ENCODE peak calls at places on chromosome 6, in seven cellular contexts. A, G, I, O, Y, L and B are unnamed samples.

GRCh38 chr6:167485186-167485978 is 160.5 kb downstream of the TTLL2 start:
- DNase-seq in G (peak; percentile 1), A (no peak), Y (peak; percentile 14), O (peak; percentile 25), L (no peak), I (peak; percentile 12), B (no peak)

GRCh38 chr6:75409286-75409685 is 84.3 kb downstream of the FILIP1 start:
- DNase-seq in G (peak; percentile 64), Y (peak; percentile 49), A (no peak), L (no peak), I (no peak), O (no peak), B (no peak)

GRCh38 chr6:137240168-137240567 is 21.0 kb upstream of the IFNGR1 start:
- DNase-seq in A (peak; percentile 79), G (peak; percentile 56), L (no peak), I (no peak), O (peak; percentile 98), Y (peak; percentile 98), B (no peak)

GRCh38 chr6:22413681-22414305 is 117.0 kb upstream of the PRL start:
- DNase-seq in A (no peak), I (no peak), Y (peak; percentile 53), L (no peak), O (peak; percentile 57), G (peak; percentile 69), B (no peak)

GRCh38 chr6:7433211-7433610 is 43.6 kb downstream of the RIOK1 start:
- DNase-seq in O (no peak), I (no peak), L (no peak), Y (no peak), G (no peak), A (no peak), B (no peak)

GRCh38 chr6:26550250-26550993 is 12.3 kb downstream of the HMGN4 start:
- DNase-seq in O (peak; percentile 64), A (no peak), Y (peak; percentile 57), G (peak; percentile 21), I (peak; percentile 57), L (peak; percentile 41), B (peak; percentile 68)

GRCh38 chr6:25050356-25050755 is 114.6 kb upstream of the RIPOR2 start:
- DNase-seq in A (no peak), Y (peak; percentile 86), G (peak; percentile 90), I (peak; percentile 39), O (peak; percentile 41), L (peak; percentile 53), B (no peak)

GRCh38 chr6:72500669-72501068 is 121.2 kb upstream of the KCNQ5 start:
- DNase-seq in L (no peak), Y (no peak), O (no peak), A (no peak), I (no peak), G (no peak), B (no peak)

GRCh38 chr6:3251462-3252314 is 7.1 kb upstream of the PSMG4 start:
- DNase-seq in I (peak; percentile 83), Y (peak; percentile 77), A (peak; percentile 81), L (peak; percentile 84), O (peak; percentile 82), G (peak; percentile 55), B (peak; percentile 88)

GRCh38 chr6:60687085-60687484 is 1598.9 kb downstream of the KHDRBS2 start:
- DNase-seq in L (no peak), O (no peak), I (no peak), A (no peak), Y (no peak), G (no peak), B (no peak)

GRCh38 chr6:145318952-145319351 is 416.4 kb downstream of the EPM2A start:
- DNase-seq in L (no peak), Y (no peak), A (no peak), G (no peak), I (no peak), O (no peak), B (no peak)

GRCh38 chr6:155181498-155181897 is 82.3 kb upstream of the CLDN20 start:
- DNase-seq in I (peak; percentile 68), Y (no peak), G (no peak), O (no peak), A (no peak), L (no peak), B (peak; percentile 57)

GRCh38 chr6:116741571-116741970 is 23.9 kb downstream of the FAM162B start:
- DNase-seq in O (no peak), A (no peak), G (no peak), Y (no peak), L (no peak), I (no peak), B (no peak)

GRCh38 chr6:143529095-143529494 is 17.6 kb upstream of the FUCA2 start:
- DNase-seq in L (no peak), Y (no peak), A (no peak), I (no peak), O (no peak), G (no peak), B (no peak)

GRCh38 chr6:125759184-125759902 is 9.9 kb downstream of the HEY2 start:
- DNase-seq in A (no peak), G (no peak), O (no peak), Y (no peak), I (no peak), L (no peak), B (no peak)
- TF ChIP-seq CTCF in A (no peak), G (no peak), O (peak; percentile 21), Y (no peak), I (peak; percentile 13), L (no peak), B (no peak)

GRCh38 chr6:44487002-44487401 is 99.5 kb downstream of the CDC5L start:
- DNase-seq in G (no peak), L (no peak), Y (peak; percentile 21), O (peak; percentile 16), I (no peak), A (no peak), B (no peak)

GRCh38 chr6:44486002-44486421 is 98.5 kb downstream of the CDC5L start:
- DNase-seq in L (no peak), G (peak; percentile 72), O (no peak), Y (peak; percentile 72), I (no peak), A (no peak), B (no peak)

GRCh38 chr6:44481765-44482164 is 94.3 kb downstream of the CDC5L start:
- DNase-seq in Y (peak; percentile 30), I (no peak), L (no peak), A (no peak), G (no peak), O (no peak), B (no peak)

GRCh38 chr6:44487611-44488010 is 100.1 kb downstream of the CDC5L start:
- DNase-seq in L (no peak), I (no peak), Y (no peak), G (no peak), O (peak; percentile 22), A (no peak), B (no peak)

GRCh38 chr6:44485601-44486000 is 98.1 kb downstream of the CDC5L start:
- DNase-seq in Y (no peak), O (no peak), G (no peak), A (no peak), L (no peak), I (no peak), B (no peak)
- TF ChIP-seq CTCF in Y (peak; percentile 15), O (no peak), G (no peak), A (no peak), L (no peak), I (no peak), B (no peak)

DNA sequence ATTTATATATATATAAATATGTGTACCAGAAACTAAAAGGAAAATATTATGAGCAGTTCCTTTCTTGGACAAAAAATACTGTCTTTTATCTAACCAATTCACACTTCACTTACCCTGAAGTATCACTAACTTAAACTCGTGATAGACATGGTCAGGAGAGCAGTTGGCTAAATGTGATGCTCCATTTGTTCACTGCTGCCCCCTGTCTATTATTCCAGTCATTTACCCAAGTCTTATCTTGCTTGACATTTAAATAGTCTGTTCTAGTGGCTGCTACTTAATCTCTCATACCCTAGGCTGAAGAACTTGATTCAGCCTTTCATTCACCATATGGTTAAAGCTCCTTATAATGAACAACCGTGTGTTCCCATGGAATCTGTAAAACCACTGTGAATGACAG is 789.6 kb upstream of the EYS start:
- DNase-seq in Y (peak; percentile 19), L (no peak), G (no peak), O (no peak), I (no peak), A (no peak), B (no peak)
- TF ChIP-seq CTCF in Y (peak; percentile 21), L (no peak), G (peak; percentile 27), O (no peak), I (no peak), A (no peak), B (no peak)

GRCh38 chr6:11681770-11682169 is 96.8 kb downstream of the ADTRP start:
- DNase-seq in A (no peak), Y (no peak), G (no peak), I (no peak), L (no peak), O (no peak), B (no peak)
- TF ChIP-seq CTCF in A (no peak), Y (no peak), G (no peak), I (no peak), L (no peak), O (no peak), B (no peak)

GRCh38 chr6:129989396-129989795 is 29.0 kb upstream of the L3MBTL3 start:
- DNase-seq in O (no peak), A (no peak), Y (no peak), G (no peak), L (no peak), I (no peak), B (no peak)
- TF ChIP-seq CTCF in O (no peak), A (no peak), Y (no peak), G (no peak), L (no peak), I (no peak), B (no peak)

DNA sequence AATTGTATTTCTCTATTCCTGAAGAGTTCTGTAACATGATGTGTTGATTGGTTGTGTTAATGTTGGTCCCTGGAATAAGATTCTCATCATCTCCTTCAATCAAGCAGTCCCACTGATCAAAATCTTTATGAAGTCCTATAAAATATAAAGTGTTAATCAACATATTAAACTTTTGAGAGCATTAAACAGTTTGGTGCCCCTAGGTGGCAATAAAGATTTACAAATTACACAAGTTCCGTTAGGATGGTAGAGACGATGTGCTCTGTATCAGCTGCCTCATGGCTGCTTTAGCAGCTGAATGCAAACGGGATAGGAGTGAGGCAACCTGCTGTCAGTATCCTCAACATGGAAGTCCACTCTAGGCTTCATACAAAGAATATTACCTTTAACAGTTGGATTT is 16.9 kb downstream of the TDRD6 start:
- DNase-seq in G (peak; percentile 18), Y (peak; percentile 43), A (no peak), L (no peak), O (peak; percentile 43), I (no peak), B (no peak)
- TF ChIP-seq CTCF in G (peak; percentile 16), Y (peak; percentile 8), A (no peak), L (no peak), O (no peak), I (no peak), B (no peak)

GRCh38 chr6:31574106-31575061 is 981 bp upstream of the TNF start:
- DNase-seq in L (no peak), I (no peak), G (no peak), Y (no peak), O (no peak), A (no peak), B (no peak)
- TF ChIP-seq CTCF in L (no peak), I (no peak), G (no peak), Y (no peak), O (no peak), A (no peak), B (peak; percentile 32)

GRCh38 chr6:106975699-106976032 is 1.1 kb upstream of the CD24 start:
- DNase-seq in L (no peak), A (no peak), I (no peak), G (peak; percentile 12), Y (peak; percentile 5), O (no peak), B (no peak)
- TF ChIP-seq CTCF in L (no peak), A (no peak), I (no peak), G (no peak), Y (no peak), O (no peak), B (no peak)